ENCODE peak calls at places on chromosomes 2 and 18, in ten cellular contexts. X is type B pancreatic cell, H is B cell, T is cardiac muscle cell, M is lower leg skin, E is A549, I is esophagus squamous epithelium, W is ovary, S is MM.1S, O is stomach. Z is an unnamed sample.

GRCh38 chr2:152132321-152132720 is 33.5 kb upstream of the CACNB4 start:
- DNase-seq in X (no peak), H (no peak), T (peak; percentile 42), M (no peak), E (no peak), I (no peak), W (no peak), S (no peak), O (no peak), Z (no peak)

GRCh38 chr2:16138811-16139662 is 198.7 kb downstream of the MYCN start:
- DNase-seq in X (peak; percentile 16), H (no peak), T (no peak), M (no peak), E (no peak), I (no peak), W (no peak), S (no peak), O (no peak), Z (no peak)

GRCh38 chr2:46857871-46858696 is 57.5 kb downstream of the MCFD2 start:
- DNase-seq in X (no peak), H (no peak), T (peak; percentile 91), M (no peak), E (no peak), I (no peak), W (no peak), S (no peak), O (no peak), Z (no peak)

GRCh38 chr2:231549446-231550239 is 19.4 kb upstream of the NMUR1 start:
- DNase-seq in X (no peak), H (no peak), T (no peak), M (no peak), E (no peak), I (no peak), W (no peak), S (no peak), O (no peak), Z (no peak)

GRCh38 chr2:69097148-69097610 is 84.2 kb downstream of the ANTXR1 start:
- DNase-seq in X (no peak), H (no peak), T (peak; percentile 46), M (no peak), E (no peak), I (no peak), W (no peak), S (no peak), O (no peak), Z (no peak)

GRCh38 chr2:97360202-97360601 is 229.5 kb downstream of the ANKRD36B start:
- DNase-seq in X (peak; percentile 34), H (no peak), T (no peak), M (peak; percentile 50), E (no peak), I (no peak), W (no peak), S (no peak), O (no peak), Z (no peak)

GRCh38 chr2:70947556-70948184 is 12.0 kb downstream of the ATP6V1B1 start:
- DNase-seq in X (peak; percentile 49), H (peak; percentile 2), T (peak; percentile 58), M (peak; percentile 72), E (no peak), I (no peak), W (no peak), S (no peak), O (no peak), Z (peak; percentile 33)

GRCh38 chr18:22223263-22223960 is 54.0 kb downstream of the GATA6 start:
- DNase-seq in X (peak; percentile 73), H (no peak), T (peak; percentile 81), M (peak; percentile 92), E (peak; percentile 71), I (no peak), W (peak; percentile 42), S (no peak), O (peak; percentile 80), Z (peak; percentile 60)

GRCh38 chr2:199303814-199304213 is 153.9 kb downstream of the SATB2 start:
- DNase-seq in X (no peak), H (no peak), T (peak; percentile 88), M (no peak), E (no peak), I (no peak), W (peak; percentile 14), S (no peak), O (no peak), Z (no peak)

GRCh38 chr18:62885804-62886203 is 170.5 kb downstream of the PHLPP1 start:
- DNase-seq in X (no peak), H (no peak), T (no peak), M (no peak), E (no peak), I (no peak), W (no peak), S (no peak), O (no peak), Z (no peak)

GRCh38 chr2:1045109-1045508 is 94.5 kb downstream of the SNTG2 start:
- DNase-seq in X (no peak), H (no peak), T (no peak), M (no peak), E (no peak), I (no peak), W (no peak), S (no peak), O (no peak), Z (no peak)

GRCh38 chr2:1046067-1046466 is 95.4 kb downstream of the SNTG2 start:
- DNase-seq in X (no peak), H (no peak), T (no peak), M (no peak), E (no peak), I (no peak), W (no peak), S (no peak), O (no peak), Z (no peak)

GRCh38 chr2:1049691-1050090 is 99.0 kb downstream of the SNTG2 start:
- DNase-seq in X (no peak), H (no peak), T (no peak), M (no peak), E (no peak), I (no peak), W (no peak), S (no peak), O (no peak), Z (no peak)

GRCh38 chr2:1051075-1051474 is 100.4 kb downstream of the SNTG2 start:
- DNase-seq in X (no peak), H (no peak), T (peak; percentile 30), M (no peak), E (no peak), I (no peak), W (no peak), S (no peak), O (no peak), Z (no peak)

GRCh38 chr2:1047485-1047884 is 96.8 kb downstream of the SNTG2 start:
- DNase-seq in X (no peak), H (peak; percentile 49), T (peak; percentile 38), M (no peak), E (no peak), I (no peak), W (no peak), S (no peak), O (no peak), Z (no peak)
- TF ChIP-seq CTCF in X (peak; percentile 34), H (peak; percentile 30), T (peak; percentile 11), M (no peak), E (no peak), I (no peak), W (no peak), S (no peak), O (no peak), Z (no peak)

GRCh38 chr2:224263571-224264043 is 138.3 kb downstream of the FAM124B start:
- DNase-seq in X (no peak), H (no peak), T (peak; percentile 51), M (no peak), E (no peak), I (no peak), W (no peak), S (no peak), O (no peak), Z (no peak)
- TF ChIP-seq CTCF in X (no peak), H (no peak), T (no peak), M (no peak), E (no peak), I (no peak), W (no peak), S (no peak), O (no peak), Z (no peak)

GRCh38 chr2:3257842-3258241 is 119.8 kb downstream of the EIPR1 start:
- DNase-seq in X (no peak), H (no peak), T (no peak), M (peak; percentile 14), E (no peak), I (no peak), W (no peak), S (no peak), O (no peak), Z (no peak)
- TF ChIP-seq CTCF in X (no peak), H (no peak), T (no peak), M (no peak), E (no peak), I (no peak), W (no peak), S (no peak), O (no peak), Z (no peak)

GRCh38 chr2:132033949-132034348 is 127.8 kb downstream of the ANKRD30BL start:
- DNase-seq in X (no peak), H (no peak), T (no peak), M (no peak), E (no peak), I (no peak), W (no peak), S (no peak), O (no peak), Z (no peak)

GRCh38 chr2:132038179-132038882 is 123.4 kb downstream of the ANKRD30BL start:
- DNase-seq in X (no peak), H (peak; percentile 11), T (peak; percentile 2), M (no peak), E (no peak), I (no peak), W (no peak), S (peak; percentile 9), O (no peak), Z (no peak)

GRCh38 chr2:132034646-132035045 is 127.1 kb downstream of the ANKRD30BL start:
- DNase-seq in X (no peak), H (no peak), T (no peak), M (no peak), E (no peak), I (no peak), W (no peak), S (no peak), O (no peak), Z (no peak)

GRCh38 chr2:132033365-132033764 is 128.4 kb downstream of the ANKRD30BL start:
- DNase-seq in X (no peak), H (no peak), T (no peak), M (no peak), E (no peak), I (no peak), W (no peak), S (no peak), O (no peak), Z (no peak)

DNA sequence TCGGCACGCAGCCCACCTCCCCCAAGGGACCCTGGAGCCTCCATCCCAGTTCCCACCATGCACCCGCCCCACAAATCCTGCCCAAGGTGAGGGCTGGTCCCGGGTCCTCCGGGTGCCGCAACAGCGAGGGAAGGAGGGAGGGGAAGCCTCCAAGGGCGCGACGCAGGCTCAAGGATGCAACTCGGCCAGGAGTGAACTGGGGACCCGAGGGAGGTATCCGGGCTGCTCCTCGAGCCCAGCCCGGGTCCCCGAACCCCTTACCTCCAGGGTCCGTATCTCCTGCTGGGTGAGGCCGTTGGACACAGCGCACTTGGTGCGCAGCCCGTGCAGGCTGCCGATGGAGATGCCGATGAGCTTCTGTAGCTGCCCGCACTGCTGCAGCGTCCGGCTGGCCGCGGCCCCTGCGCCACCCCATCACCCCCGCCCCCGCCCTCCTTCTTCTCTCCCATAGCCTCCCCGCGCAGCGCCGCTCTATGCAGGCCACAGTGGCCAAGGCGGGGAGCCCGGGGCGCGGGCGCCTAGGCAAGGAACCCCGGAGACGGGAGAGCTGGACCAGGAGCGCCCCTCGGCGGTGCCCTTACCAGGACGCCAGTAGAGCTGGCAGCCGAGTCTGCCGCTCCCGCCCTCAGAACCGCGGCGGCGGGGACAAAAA is 124.1 kb downstream of the ANKRD30BL start:
- DNase-seq in X (peak; percentile 70), H (no peak), T (peak; percentile 8), M (no peak), E (no peak), I (no peak), W (no peak), S (peak; percentile 68), O (no peak), Z (peak; percentile 2)
- TF ChIP-seq CTCF in X (no peak), H (no peak), T (no peak), M (no peak), E (no peak), I (no peak), W (no peak), S (peak; percentile 33), O (no peak), Z (no peak)

Z was measured in activated CD8-positive, alpha-beta T cell treated with anti-CD3 and anti-CD28 coated beads for 36 hours.